ENCODE peak calls at places on chromosomes 13 and 19, in nine cellular contexts. Q is cardiac muscle cell; T is fibroblast of lung; G is heart left ventricle; X is CD4-positive, alpha-beta T cell; W is tibial artery; V is SK-N-SH; J is pancreas; E is transverse colon. N is an unnamed sample.
A peak's percentile ranks its signal among the peaks of the same experiment; 100 is the strongest.

GRCh38 chr19:55165952-55166529 is 372 bp downstream of the DNAAF3 start:
- DNase-seq in G (peak; percentile 75), V (peak; percentile 80), J (peak; percentile 78), Q (peak; percentile 91), X (peak; percentile 12), W (no peak), T (peak; percentile 51), E (peak; percentile 68), N (no peak)

GRCh38 chr19:1602091-1602707 is 3.1 kb downstream of the UQCR11 start:
- DNase-seq in E (no peak), W (no peak), V (no peak), J (no peak), X (no peak), Q (no peak), T (no peak), G (no peak), N (no peak)

GRCh38 chr19:42282036-42282762 is 13.1 kb downstream of the CIC start:
- DNase-seq in G (no peak), J (no peak), Q (no peak), T (peak; percentile 52), W (no peak), E (no peak), V (no peak), X (no peak), N (no peak)

GRCh38 chr13:32911506-32911905 is 104.7 kb upstream of the KL start:
- DNase-seq in J (no peak), Q (peak; percentile 14), V (peak; percentile 43), W (no peak), T (no peak), X (no peak), G (no peak), E (no peak), N (no peak)

GRCh38 chr19:447064-447426 is 13.8 kb downstream of the SHC2 start:
- DNase-seq in G (no peak), Q (no peak), V (no peak), E (no peak), T (no peak), J (no peak), X (no peak), W (no peak), N (no peak)

GRCh38 chr19:7916137-7916907 is 1.7 kb downstream of the TGFBR3L start:
- DNase-seq in Q (peak; percentile 34), T (no peak), V (peak; percentile 68), X (no peak), E (peak; percentile 50), W (no peak), J (peak; percentile 73), G (peak; percentile 63), N (no peak)

GRCh38 chr19:14479309-14479984 is 4.3 kb upstream of the PTGER1 start:
- DNase-seq in G (no peak), X (no peak), J (no peak), T (no peak), Q (no peak), W (no peak), E (no peak), V (no peak), N (no peak)

GRCh38 chr13:95251641-95252040 is 49.6 kb downstream of the ABCC4 start:
- DNase-seq in X (no peak), E (no peak), G (no peak), Q (no peak), T (peak; percentile 39), J (no peak), V (no peak), W (no peak), N (no peak)

GRCh38 chr19:48490980-48491792 is 20.4 kb downstream of the LMTK3 start:
- DNase-seq in V (peak; percentile 82), Q (peak; percentile 65), W (no peak), X (peak; percentile 43), G (no peak), J (peak; percentile 71), T (no peak), E (peak; percentile 66), N (no peak)

GRCh38 chr13:44865722-44866484 is 123.4 kb downstream of the NUFIP1 start:
- DNase-seq in J (no peak), G (no peak), X (no peak), Q (no peak), W (no peak), E (no peak), V (no peak), T (no peak), N (no peak)
- H3K27ac ChIP-seq in J (no peak overlapping the region), G (no peak overlapping the region), X (no peak overlapping the region), Q (no peak overlapping the region), W (no peak overlapping the region), E (no peak overlapping the region), V (no peak overlapping the region), T (no peak overlapping the region), N (no peak overlapping the region)

DNA sequence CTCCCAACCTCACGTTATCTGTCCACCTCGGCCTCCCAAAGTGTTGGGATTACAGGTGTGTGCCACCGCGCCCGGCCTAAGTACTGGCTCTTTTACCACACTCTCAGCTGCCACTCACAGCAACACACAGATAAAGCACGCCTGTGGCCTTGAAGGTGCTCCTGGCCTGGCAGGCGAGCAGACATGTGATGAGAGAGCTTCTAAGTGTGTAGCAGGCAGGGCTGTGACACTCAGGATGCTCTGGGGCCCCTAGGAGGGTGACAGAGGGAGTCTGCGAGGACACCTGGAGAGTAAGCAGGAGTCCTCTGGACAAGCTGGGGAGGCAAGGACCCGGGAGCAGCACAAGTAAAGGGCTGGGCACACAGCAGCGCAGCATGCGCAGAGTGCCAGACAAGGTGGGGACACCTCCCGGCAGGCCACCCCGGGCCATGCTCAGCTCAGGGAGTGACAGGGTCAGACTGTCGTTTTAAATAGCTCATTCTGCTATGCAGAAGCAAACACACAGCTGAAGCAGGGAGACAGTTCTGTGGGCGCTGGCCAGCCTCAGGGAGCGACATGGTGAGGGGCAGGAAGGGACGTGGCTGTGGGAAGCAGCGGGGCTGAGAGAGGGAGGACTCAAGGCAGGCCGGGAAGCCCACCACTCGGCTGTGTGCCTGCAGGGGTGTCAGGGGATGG is 26.5 kb downstream of the MED26 start:
- DNase-seq in E (no peak), J (no peak), X (no peak), W (no peak), G (no peak), V (no peak), Q (no peak), T (no peak), N (no peak)
- H3K27ac ChIP-seq in E (no peak overlapping the region), J (no peak overlapping the region), X (no peak overlapping the region), W (no peak overlapping the region), G (no peak overlapping the region), V (no peak overlapping the region), Q (peak overlapping the region; percentile 19), T (no peak overlapping the region), N (no peak overlapping the region)

DNA sequence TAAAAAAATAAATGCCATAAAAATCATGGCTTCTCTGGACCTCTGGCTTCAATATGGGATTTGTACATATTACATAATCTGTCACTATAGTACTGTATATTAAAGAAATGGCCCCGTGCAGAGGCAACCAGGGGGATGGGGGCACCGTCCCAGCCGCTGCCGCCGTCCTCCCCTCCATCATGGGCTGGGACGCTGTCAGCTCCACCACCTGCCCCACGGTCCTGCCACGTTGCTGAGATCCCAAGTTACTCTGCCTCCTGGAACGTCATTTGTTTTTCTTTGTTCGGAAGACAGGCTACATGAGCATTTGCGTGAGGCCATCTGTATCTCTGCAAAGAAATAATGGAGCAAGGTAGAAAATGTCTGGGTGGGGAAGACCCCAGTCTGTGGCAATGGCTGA is 313.4 kb downstream of the ZNF536 start:
- DNase-seq in X (no peak), W (no peak), J (no peak), E (no peak), T (no peak), Q (no peak), V (no peak), G (no peak), N (no peak)
- H3K27ac ChIP-seq in X (no peak overlapping the region), W (no peak overlapping the region), J (no peak overlapping the region), E (no peak overlapping the region), T (no peak overlapping the region), Q (no peak overlapping the region), V (no peak overlapping the region), G (no peak overlapping the region), N (no peak overlapping the region)

DNA sequence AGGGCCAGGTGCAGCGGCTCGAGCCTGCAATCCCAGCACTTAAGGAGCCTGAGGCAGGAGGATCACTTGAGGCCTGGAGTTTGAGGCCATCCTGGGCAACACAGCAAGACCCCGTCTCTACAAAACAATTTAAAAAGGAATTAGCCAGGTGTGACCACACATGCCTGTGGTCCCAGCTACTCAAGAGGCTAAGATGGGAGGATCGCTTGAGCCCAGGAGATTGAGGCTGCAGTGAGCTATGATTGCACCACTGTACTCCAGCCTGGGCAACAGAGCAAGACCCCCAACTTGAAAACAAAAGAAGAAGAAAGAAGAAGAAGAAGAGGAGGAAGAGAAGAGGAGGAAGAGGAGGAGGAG is 47.7 kb downstream of the LATS2 start:
- DNase-seq in E (no peak), G (no peak), J (peak; percentile 9), Q (no peak), W (peak; percentile 5), T (no peak), V (no peak), X (no peak), N (no peak)
- H3K27ac ChIP-seq in E (peak overlapping the region; percentile 68), G (peak overlapping the region; percentile 59), J (no peak overlapping the region), Q (no peak overlapping the region), W (peak overlapping the region; percentile 51), T (no peak overlapping the region), V (peak overlapping the region; percentile 99), X (no peak overlapping the region), N (no peak overlapping the region)

DNA sequence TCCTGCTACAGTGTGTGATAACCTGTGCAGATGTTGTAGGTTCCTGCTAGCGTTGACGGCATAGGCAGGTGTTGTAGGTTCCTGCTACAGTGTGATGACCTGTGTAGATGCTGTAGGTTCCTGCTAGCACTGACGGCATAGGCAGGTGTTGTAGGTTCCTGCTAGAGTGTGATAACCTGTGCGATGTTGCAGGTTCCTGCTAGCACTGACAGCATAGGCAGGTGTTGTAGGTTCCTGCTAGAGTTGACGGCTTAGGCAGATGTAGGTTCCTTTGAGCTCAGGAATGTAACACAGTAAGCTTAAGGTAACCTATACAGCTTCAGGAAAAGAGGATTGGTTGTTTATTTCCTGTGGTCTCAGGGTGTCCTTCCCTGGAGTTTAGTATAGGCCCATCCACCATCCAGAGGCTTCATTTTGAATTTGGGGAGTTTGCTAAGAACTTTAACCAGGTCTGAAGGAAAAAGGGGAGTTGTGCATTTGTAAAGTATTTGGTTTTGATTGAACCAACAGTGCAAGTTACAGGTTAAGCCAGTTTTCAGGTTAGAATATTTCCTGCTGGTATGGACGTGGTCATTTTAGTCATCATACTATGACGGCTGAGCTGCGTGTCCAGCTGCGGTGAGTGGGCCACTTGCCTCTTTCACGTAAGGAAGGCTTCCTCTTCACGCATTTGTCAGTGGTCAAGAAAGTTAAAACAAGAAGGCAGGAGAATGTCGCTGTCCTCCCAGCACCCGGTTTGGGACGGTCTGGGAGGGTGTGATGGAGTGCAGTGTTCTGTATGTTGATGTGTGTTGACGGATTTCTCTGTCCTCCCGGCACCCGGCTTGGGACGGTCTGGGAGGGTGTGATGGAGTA is 53.8 kb downstream of the ATP11A start:
- DNase-seq in W (no peak), Q (peak; percentile 44), J (no peak), T (no peak), V (no peak), G (no peak), E (no peak), X (no peak), N (no peak)
- H3K27ac ChIP-seq in W (no peak overlapping the region), Q (peak overlapping the region; percentile 82), J (no peak overlapping the region), T (no peak overlapping the region), V (no peak overlapping the region), G (no peak overlapping the region), E (no peak overlapping the region), X (no peak overlapping the region), N (no peak overlapping the region)

DNA sequence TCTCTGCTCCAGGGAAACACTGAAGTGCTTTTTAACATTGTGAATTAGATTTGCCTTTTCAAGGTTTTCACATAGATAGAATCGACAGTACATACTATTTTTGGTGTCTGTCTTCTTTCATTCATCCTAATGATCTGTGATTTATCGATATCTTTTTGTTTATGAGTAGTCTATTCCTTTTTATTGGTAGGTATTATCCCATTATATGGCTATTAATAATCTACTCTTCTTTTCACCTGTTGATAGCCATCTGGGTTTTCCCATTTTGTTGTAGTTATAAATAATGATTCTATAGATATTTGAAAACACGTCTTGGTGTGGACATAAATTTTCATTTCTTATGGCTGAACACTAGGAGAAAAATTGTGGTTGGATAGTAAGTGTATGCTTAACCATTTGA is 262.6 kb downstream of the MAB21L1 start:
- DNase-seq in G (no peak), J (no peak), E (no peak), W (no peak), V (no peak), T (no peak), X (no peak), Q (no peak), N (no peak)
- H3K27ac ChIP-seq in G (no peak overlapping the region), J (no peak overlapping the region), E (no peak overlapping the region), W (no peak overlapping the region), V (no peak overlapping the region), T (no peak overlapping the region), X (no peak overlapping the region), Q (no peak overlapping the region), N (no peak overlapping the region)